ENCODE peak calls at places on chromosomes 12 and 14, in four cellular contexts. L, X, D and N are unnamed samples.
A peak's percentile ranks its signal among the peaks of the same experiment; 100 is the strongest.

GRCh38 chr14:67166450-67166853 is 22.8 kb upstream of the GARIN2 start:
- DNase-seq in D (no peak), L (no peak), X (peak; percentile 24), N (peak; percentile 25)

GRCh38 chr14:99133563-99134332 is 138.2 kb downstream of the BCL11B start:
- DNase-seq in X (no peak), L (no peak), D (no peak), N (no peak)

GRCh38 chr14:73238262-73238852 is 1.1 kb downstream of the PAPLN start:
- DNase-seq in X (peak; percentile 6), L (no peak), D (peak; percentile 47), N (no peak)

GRCh38 chr14:91119556-91120311 is 5.9 kb downstream of the DGLUCY start:
- DNase-seq in X (peak; percentile 81), D (no peak), L (no peak), N (peak; percentile 32)

GRCh38 chr12:104569348-104570173 is 112.8 kb downstream of the CHST11 start:
- DNase-seq in L (no peak), D (no peak), X (no peak), N (no peak)

GRCh38 chr12:118357327-118358007 is 15.2 kb downstream of the TAOK3 start:
- DNase-seq in X (peak; percentile 63), D (no peak), L (peak; percentile 63), N (no peak)

GRCh38 chr14:61438860-61439765 is 117.7 kb downstream of the PRKCH start:
- DNase-seq in D (peak; percentile 85), L (no peak), X (no peak), N (peak; percentile 1)

GRCh38 chr14:48008646-48009045 is 333.2 kb upstream of the MDGA2 start:
- DNase-seq in L (no peak), X (no peak), D (no peak), N (no peak)

GRCh38 chr12:116055895-116056607 is 221.4 kb downstream of the MED13L start:
- DNase-seq in L (no peak), X (no peak), D (no peak), N (no peak)

GRCh38 chr12:100987552-100988277 is 193.1 kb downstream of the ANO4 start:
- DNase-seq in D (peak; percentile 20), X (peak; percentile 19), L (peak; percentile 18), N (no peak)
- TF ChIP-seq TCF7L2 in D (no peak), X (no peak), L (no peak), N (no peak)

GRCh38 chr12:122520676-122521075 is 6.1 kb downstream of the RSRC2 start:
- DNase-seq in L (no peak), D (no peak), X (no peak), N (no peak)

GRCh38 chr12:122519418-122519817 is 7.3 kb downstream of the RSRC2 start:
- DNase-seq in L (no peak), D (no peak), X (no peak), N (no peak)

GRCh38 chr12:122516544-122517361 is 10.0 kb downstream of the RSRC2 start:
- DNase-seq in L (no peak), D (no peak), X (no peak), N (no peak)

GRCh38 chr12:122517877-122518276 is 8.9 kb downstream of the RSRC2 start:
- DNase-seq in L (no peak), D (no peak), X (no peak), N (no peak)

DNA sequence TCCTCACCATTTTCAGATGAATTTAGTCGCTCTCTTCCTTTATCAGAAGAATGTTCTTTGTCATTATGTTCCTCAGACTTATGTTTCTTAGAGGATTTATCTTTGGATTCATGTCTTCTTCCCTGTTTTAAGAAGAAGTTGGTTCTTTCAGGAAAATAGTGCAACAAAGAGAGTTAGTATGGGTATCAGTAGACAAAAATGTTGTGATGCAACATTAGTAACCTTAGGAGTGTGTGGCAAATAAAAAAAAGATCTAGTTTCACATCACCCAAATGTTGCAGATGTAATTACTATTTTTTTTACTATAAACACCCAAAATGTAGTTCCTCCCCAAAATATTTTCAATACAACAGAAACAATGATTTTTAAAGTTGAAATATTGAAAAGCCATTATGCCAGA is 7.8 kb downstream of the RSRC2 start:
- DNase-seq in L (no peak), X (no peak), D (no peak), N (no peak)
- H3K27ac ChIP-seq in L (no peak overlapping the region), X (no peak overlapping the region), D (no peak overlapping the region), N (no peak overlapping the region)

GRCh38 chr12:78189656-78190055 is 359.0 kb downstream of the NAV3 start:
- DNase-seq in D (no peak), X (no peak), L (no peak), N (no peak)
- TF ChIP-seq TCF7L2 in D (no peak), X (no peak), L (no peak), N (no peak)

DNA sequence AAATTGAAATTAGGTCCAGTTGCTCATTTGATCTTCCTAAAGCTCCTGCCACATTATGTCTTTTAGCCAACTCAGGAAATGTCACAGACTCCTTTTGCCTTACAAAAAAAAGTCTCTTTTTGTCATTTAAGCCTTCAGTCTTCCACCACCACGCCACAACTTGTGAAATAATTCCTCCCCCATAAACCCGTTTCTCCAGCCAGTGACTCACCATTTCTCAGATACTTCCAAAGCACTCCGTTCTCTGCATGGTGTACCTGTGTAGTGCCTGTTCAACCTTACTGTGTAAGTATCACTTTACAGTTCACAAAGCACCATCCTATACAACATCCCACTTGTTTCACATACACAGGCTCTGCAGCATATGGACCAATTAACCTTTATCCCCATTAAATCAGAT is 139.5 kb upstream of the AEBP2 start:
- DNase-seq in X (peak; percentile 7), L (no peak), D (no peak), N (no peak)
- H3K27ac ChIP-seq in X (no peak overlapping the region), L (no peak overlapping the region), D (no peak overlapping the region), N (no peak overlapping the region)

DNA sequence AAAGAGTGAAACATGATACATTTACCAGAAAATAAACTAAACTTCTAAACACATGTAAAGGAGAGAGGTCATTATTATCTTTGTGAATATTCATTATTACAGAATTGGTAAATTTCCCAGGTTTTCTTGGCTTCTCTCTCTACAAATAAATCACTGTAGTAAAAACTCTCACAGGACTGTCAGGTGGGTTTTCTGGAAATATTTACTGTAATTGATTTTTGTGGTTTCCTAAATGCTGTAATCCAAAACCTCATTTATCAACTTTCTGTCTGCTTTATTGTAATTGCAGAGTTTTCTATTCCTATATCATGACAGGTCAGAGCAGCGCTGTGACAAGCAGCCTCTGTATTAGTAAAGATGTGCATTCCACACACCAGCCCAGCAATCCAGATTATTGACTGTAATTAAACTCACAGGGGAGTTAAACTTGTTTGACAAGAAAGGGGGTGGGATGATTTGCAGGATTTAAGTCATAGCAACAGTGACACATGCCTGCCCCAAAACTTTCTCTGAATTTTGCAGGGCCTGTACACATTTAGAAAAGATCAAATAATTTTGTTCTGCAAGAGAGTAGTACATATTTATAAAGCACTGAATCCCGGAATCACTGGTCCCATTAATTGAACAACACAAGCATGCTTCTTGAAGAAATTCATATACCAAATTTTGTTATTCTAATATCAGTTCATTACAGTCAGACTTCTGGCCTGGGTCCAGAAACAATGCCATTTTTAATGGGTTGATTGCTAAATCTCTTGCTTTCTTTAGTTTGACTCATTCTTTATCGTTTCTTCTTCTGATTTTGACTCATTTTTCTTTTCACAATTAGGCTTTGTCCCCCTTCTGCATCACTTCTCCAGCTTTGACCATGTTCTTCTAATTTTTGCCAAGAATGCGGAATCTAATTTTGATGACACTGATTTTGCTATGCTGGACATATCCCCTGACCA is 42.2 kb downstream of the PTPRO start:
- DNase-seq in L (no peak), D (no peak), X (no peak), N (no peak)
- TF ChIP-seq TCF7L2 in L (no peak), D (no peak), X (no peak), N (no peak)

DNA sequence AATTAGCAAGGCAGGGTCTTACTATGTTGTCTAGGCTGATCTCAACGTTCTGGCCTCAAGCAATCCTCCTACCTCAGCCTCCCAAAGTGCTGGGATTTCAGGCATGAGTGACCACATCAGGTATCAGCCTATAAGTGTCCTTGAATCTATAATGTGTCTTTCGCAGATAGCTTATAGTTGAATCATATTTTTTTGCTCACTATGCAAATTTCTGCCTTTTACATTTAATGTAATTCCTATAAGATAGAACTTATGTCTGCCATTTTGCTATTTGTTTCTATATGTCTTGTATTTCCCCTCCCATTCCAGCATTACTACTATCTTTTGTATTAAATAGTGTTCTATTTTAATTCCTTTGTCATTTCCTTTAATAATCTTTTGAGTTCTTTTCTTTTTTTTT is 10.5 kb upstream of the ATF7 start:
- DNase-seq in D (no peak), X (no peak), L (no peak), N (no peak)
- H3K27ac ChIP-seq in D (no peak overlapping the region), X (no peak overlapping the region), L (no peak overlapping the region), N (no peak overlapping the region)

GRCh38 chr14:104130974-104131651 is 7.3 kb upstream of the KIF26A start:
- DNase-seq in L (no peak), D (peak; percentile 23), X (no peak), N (no peak)
- TF ChIP-seq TCF7L2 in L (no peak), D (no peak), X (no peak), N (no peak)